ENCODE peak calls at places on chromosomes 7 and 10, in four cellular contexts. A, P, T and O are unnamed samples.

GRCh38 chr10:65358565-65358964 is 1567.3 kb upstream of the LRRTM3 start:
- DNase-seq in T (no peak), A (peak; percentile 35), P (no peak), O (no peak)

GRCh38 chr10:87761892-87762291 is 56.1 kb downstream of the ATAD1 start:
- DNase-seq in A (no peak), T (peak; percentile 47), P (no peak), O (no peak)

GRCh38 chr7:42617781-42618457 is 294.0 kb downstream of the C7orf25 start:
- DNase-seq in A (peak; percentile 54), P (no peak), T (no peak), O (no peak)

GRCh38 chr10:49359349-49360231 is 36.3 kb downstream of the DRGX start:
- DNase-seq in A (peak; percentile 39), T (no peak), P (no peak), O (no peak)

GRCh38 chr10:77279207-77279606 is 358.4 kb downstream of the KCNMA1 start:
- DNase-seq in P (no peak), A (no peak), T (no peak), O (no peak)

GRCh38 chr10:26863677-26864076 is 2.9 kb upstream of the ABI1 start:
- DNase-seq in T (no peak), A (no peak), P (no peak), O (no peak)

GRCh38 chr7:2566890-2567662 is 8.3 kb downstream of the IQCE start:
- DNase-seq in T (peak; percentile 34), P (no peak), A (no peak), O (no peak)

GRCh38 chr10:1731592-1731991 is 5.7 kb downstream of the ADARB2 start:
- DNase-seq in A (no peak), P (no peak), T (no peak), O (no peak)

GRCh38 chr7:47512481-47513176 is 69.3 kb downstream of the TNS3 start:
- DNase-seq in P (no peak), A (no peak), T (no peak), O (no peak)

GRCh38 chr7:128812514-128813168 is 17.6 kb upstream of the FLNC start:
- DNase-seq in A (no peak), P (peak; percentile 64), T (no peak), O (no peak)

GRCh38 chr10:57992321-57993077 is 275.2 kb downstream of the IPMK start:
- DNase-seq in T (no peak), A (peak; percentile 11), P (no peak), O (no peak)